ENCODE peak calls at places on chromosome 17, in eight cellular contexts. One of them, this sample, is unnamed.

GRCh38 chr17:33684714-33685113 is 391.6 kb upstream of the ASIC2 start:
- DNase-seq in AG09319: no peak
- DNase-seq in neural progenitor cell: no peak
- DNase-seq in Calu3: no peak
- DNase-seq in astrocyte of the spinal cord: no peak
- DNase-seq in foreskin fibroblast: no peak
- DNase-seq in psoas muscle: no peak
- DNase-seq in AG04450: no peak
- DNase-seq in this sample: no peak

GRCh38 chr17:80964859-80965580 is 26.6 kb upstream of the CHMP6 start:
- DNase-seq in AG09319: no peak
- DNase-seq in astrocyte of the spinal cord: no peak
- DNase-seq in neural progenitor cell: peak; percentile 57
- DNase-seq in Calu3: no peak
- DNase-seq in psoas muscle: no peak
- DNase-seq in foreskin fibroblast: no peak
- DNase-seq in AG04450: no peak
- DNase-seq in this sample: no peak

GRCh38 chr17:66406701-66407644 is 104.6 kb downstream of the PRKCA start:
- DNase-seq in psoas muscle: no peak
- DNase-seq in AG04450: no peak
- DNase-seq in AG09319: no peak
- DNase-seq in foreskin fibroblast: no peak
- DNase-seq in neural progenitor cell: no peak
- DNase-seq in astrocyte of the spinal cord: no peak
- DNase-seq in Calu3: no peak
- DNase-seq in this sample: no peak

GRCh38 chr17:66602659-66603363 is 232.1 kb upstream of the CACNG5 start:
- DNase-seq in Calu3: no peak
- DNase-seq in AG04450: no peak
- DNase-seq in psoas muscle: no peak
- DNase-seq in AG09319: no peak
- DNase-seq in astrocyte of the spinal cord: peak; percentile 56
- DNase-seq in foreskin fibroblast: peak; percentile 21
- DNase-seq in neural progenitor cell: no peak
- DNase-seq in this sample: peak; percentile 24

GRCh38 chr17:73199751-73200317 is 7.0 kb downstream of the COG1 start:
- DNase-seq in AG04450: no peak
- DNase-seq in Calu3: no peak
- DNase-seq in foreskin fibroblast: no peak
- DNase-seq in neural progenitor cell: no peak
- DNase-seq in AG09319: no peak
- DNase-seq in astrocyte of the spinal cord: no peak
- DNase-seq in psoas muscle: no peak
- DNase-seq in this sample: no peak

GRCh38 chr17:1713160-1713877 is 3.1 kb upstream of the TLCD2 start:
- DNase-seq in psoas muscle: no peak
- DNase-seq in foreskin fibroblast: no peak
- DNase-seq in astrocyte of the spinal cord: no peak
- DNase-seq in AG04450: no peak
- DNase-seq in AG09319: no peak
- DNase-seq in Calu3: no peak
- DNase-seq in neural progenitor cell: no peak
- DNase-seq in this sample: no peak

GRCh38 chr17:48127371-48128051 is 19.9 kb downstream of the SNX11 start:
- DNase-seq in AG09319: no peak
- DNase-seq in foreskin fibroblast: peak; percentile 21
- DNase-seq in neural progenitor cell: no peak
- DNase-seq in AG04450: no peak
- DNase-seq in Calu3: peak; percentile 79
- DNase-seq in astrocyte of the spinal cord: no peak
- DNase-seq in psoas muscle: no peak
- DNase-seq in this sample: peak; percentile 15

GRCh38 chr17:47850373-47850691 is 631 bp downstream of the SP6 start:
- DNase-seq in psoas muscle: no peak
- DNase-seq in neural progenitor cell: no peak
- DNase-seq in foreskin fibroblast: no peak
- DNase-seq in astrocyte of the spinal cord: no peak
- DNase-seq in AG09319: no peak
- DNase-seq in AG04450: no peak
- DNase-seq in Calu3: no peak
- DNase-seq in this sample: no peak

DNA sequence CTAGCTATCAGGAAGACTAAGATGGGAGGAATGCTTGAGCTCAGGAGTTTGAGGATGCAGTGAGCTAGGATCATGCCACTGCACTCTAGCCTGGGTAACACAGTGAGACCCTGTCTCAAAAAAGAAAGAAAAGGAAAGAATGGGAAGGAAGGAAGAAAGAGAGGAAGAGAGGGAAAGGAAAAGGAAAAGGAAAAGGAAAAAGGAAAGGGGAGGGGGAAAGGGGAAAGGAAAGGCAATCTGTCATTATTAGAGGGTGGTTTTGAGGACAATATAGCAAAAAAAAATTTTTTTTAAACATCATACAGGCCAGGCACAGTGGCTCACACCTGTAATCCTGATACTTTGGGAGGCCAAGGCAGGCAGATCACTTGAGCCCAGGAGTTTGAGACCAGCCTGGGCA is 20.4 kb downstream of the JUP start:
- DNase-seq in astrocyte of the spinal cord: no peak
- DNase-seq in neural progenitor cell: no peak
- DNase-seq in foreskin fibroblast: no peak
- DNase-seq in AG09319: no peak
- DNase-seq in Calu3: no peak
- DNase-seq in AG04450: no peak
- DNase-seq in psoas muscle: no peak
- DNase-seq in this sample: no peak
- TF ChIP-seq CTCF in astrocyte of the spinal cord: no peak
- TF ChIP-seq CTCF in neural progenitor cell: no peak
- TF ChIP-seq CTCF in foreskin fibroblast: no peak
- TF ChIP-seq CTCF in AG09319: no peak
- TF ChIP-seq CTCF in Calu3: no peak
- TF ChIP-seq CTCF in AG04450: no peak
- TF ChIP-seq CTCF in psoas muscle: no peak
- TF ChIP-seq CTCF in this sample: no peak

DNA sequence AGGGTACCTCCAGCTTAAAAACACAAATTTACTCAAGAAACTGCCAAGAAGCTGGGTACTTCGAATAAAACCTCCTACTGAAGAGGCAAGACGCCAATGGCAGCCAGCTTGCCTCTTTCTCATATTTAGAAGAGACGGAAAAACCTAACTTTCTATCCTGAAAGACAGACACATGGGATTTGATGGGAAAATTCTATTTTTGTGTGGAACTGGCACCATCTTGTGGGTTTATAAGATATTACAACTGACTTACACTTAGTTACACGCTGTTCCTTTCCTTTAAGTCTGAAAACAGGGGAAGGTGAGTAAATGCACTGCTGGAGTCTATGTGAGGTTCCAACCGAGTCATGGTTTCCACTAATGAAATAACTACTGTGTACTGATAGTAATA is 10.3 kb downstream of the ZNF18 start:
- DNase-seq in foreskin fibroblast: peak; percentile 26
- DNase-seq in astrocyte of the spinal cord: peak; percentile 69
- DNase-seq in AG04450: peak; percentile 13
- DNase-seq in psoas muscle: no peak
- DNase-seq in AG09319: no peak
- DNase-seq in neural progenitor cell: peak; percentile 56
- DNase-seq in Calu3: peak; percentile 3
- DNase-seq in this sample: peak; percentile 39
- TF ChIP-seq CTCF in foreskin fibroblast: peak; percentile 20
- TF ChIP-seq CTCF in astrocyte of the spinal cord: peak; percentile 45
- TF ChIP-seq CTCF in AG04450: peak; percentile 61
- TF ChIP-seq CTCF in psoas muscle: peak; percentile 59
- TF ChIP-seq CTCF in AG09319: peak; percentile 50
- TF ChIP-seq CTCF in neural progenitor cell: peak; percentile 70
- TF ChIP-seq CTCF in Calu3: no peak
- TF ChIP-seq CTCF in this sample: peak; percentile 82

GRCh38 chr17:36921131-36921851 is 16.0 kb upstream of the LHX1 start:
- DNase-seq in AG09319: no peak
- DNase-seq in AG04450: no peak
- DNase-seq in Calu3: peak; percentile 96
- DNase-seq in foreskin fibroblast: no peak
- DNase-seq in astrocyte of the spinal cord: peak; percentile 56
- DNase-seq in neural progenitor cell: peak; percentile 92
- DNase-seq in psoas muscle: no peak
- DNase-seq in this sample: peak; percentile 9
- TF ChIP-seq CTCF in AG09319: no peak
- TF ChIP-seq CTCF in AG04450: no peak
- TF ChIP-seq CTCF in Calu3: no peak
- TF ChIP-seq CTCF in foreskin fibroblast: no peak
- TF ChIP-seq CTCF in astrocyte of the spinal cord: no peak
- TF ChIP-seq CTCF in neural progenitor cell: no peak
- TF ChIP-seq CTCF in psoas muscle: no peak
- TF ChIP-seq CTCF in this sample: no peak

DNA sequence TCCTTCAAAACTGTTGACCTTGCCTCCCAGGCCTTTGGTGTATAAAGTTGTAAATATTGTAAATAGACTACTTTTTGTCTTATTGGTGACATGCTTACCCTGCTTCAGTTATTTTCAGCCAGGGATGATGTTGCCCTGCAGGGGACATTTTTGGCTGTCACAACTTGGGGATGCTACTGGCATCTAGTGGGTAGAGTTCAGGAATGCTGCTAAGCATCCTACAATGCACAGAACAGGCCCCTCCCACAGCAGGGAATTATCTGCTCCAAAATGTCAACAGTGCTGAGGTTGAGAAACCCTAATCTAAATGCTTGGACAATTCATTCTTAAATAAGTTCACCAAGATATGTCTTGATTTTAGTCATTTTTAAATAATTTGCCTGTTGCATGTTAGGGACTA is 459.8 kb downstream of the PMP22 start:
- DNase-seq in Calu3: no peak
- DNase-seq in foreskin fibroblast: peak; percentile 6
- DNase-seq in psoas muscle: no peak
- DNase-seq in astrocyte of the spinal cord: no peak
- DNase-seq in AG09319: no peak
- DNase-seq in AG04450: no peak
- DNase-seq in neural progenitor cell: peak; percentile 78
- DNase-seq in this sample: no peak
- TF ChIP-seq CTCF in Calu3: no peak
- TF ChIP-seq CTCF in foreskin fibroblast: no peak
- TF ChIP-seq CTCF in psoas muscle: no peak
- TF ChIP-seq CTCF in astrocyte of the spinal cord: no peak
- TF ChIP-seq CTCF in AG09319: no peak
- TF ChIP-seq CTCF in AG04450: no peak
- TF ChIP-seq CTCF in neural progenitor cell: peak; percentile 57
- TF ChIP-seq CTCF in this sample: no peak

DNA sequence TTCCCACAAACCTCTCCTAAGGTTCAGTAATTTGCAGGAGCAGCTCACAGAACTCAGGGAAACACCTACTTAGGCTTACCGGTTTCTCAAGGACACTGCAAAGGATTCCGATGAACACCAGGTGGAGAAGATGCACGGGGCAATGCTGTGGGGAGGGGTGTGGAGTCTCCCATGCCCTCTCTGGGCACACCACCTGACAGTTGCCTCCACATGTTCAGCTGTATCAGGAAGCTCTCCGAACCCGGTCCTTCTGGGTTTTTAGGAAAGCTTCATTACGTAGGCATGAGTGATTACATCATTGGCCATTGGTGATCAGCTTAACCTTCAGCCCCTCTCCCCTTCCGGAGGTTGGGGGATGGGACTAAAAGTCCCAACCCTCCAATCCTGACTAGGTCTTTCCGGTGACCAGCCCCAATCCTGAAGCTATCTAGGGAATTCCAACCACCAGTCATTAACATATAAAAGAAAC is 21.6 kb downstream of the C17orf58 start:
- DNase-seq in psoas muscle: no peak
- DNase-seq in AG09319: no peak
- DNase-seq in neural progenitor cell: peak; percentile 65
- DNase-seq in AG04450: no peak
- DNase-seq in astrocyte of the spinal cord: no peak
- DNase-seq in foreskin fibroblast: no peak
- DNase-seq in Calu3: no peak
- DNase-seq in this sample: no peak
- TF ChIP-seq CTCF in psoas muscle: no peak
- TF ChIP-seq CTCF in AG09319: no peak
- TF ChIP-seq CTCF in neural progenitor cell: no peak
- TF ChIP-seq CTCF in AG04450: no peak
- TF ChIP-seq CTCF in astrocyte of the spinal cord: no peak
- TF ChIP-seq CTCF in foreskin fibroblast: no peak
- TF ChIP-seq CTCF in Calu3: no peak
- TF ChIP-seq CTCF in this sample: no peak

GRCh38 chr17:21313320-21313719 is 28.8 kb downstream of the MAP2K3 start:
- DNase-seq in foreskin fibroblast: no peak
- DNase-seq in psoas muscle: peak; percentile 6
- DNase-seq in AG09319: no peak
- DNase-seq in Calu3: no peak
- DNase-seq in AG04450: no peak
- DNase-seq in neural progenitor cell: no peak
- DNase-seq in astrocyte of the spinal cord: no peak
- DNase-seq in this sample: no peak
- TF ChIP-seq CTCF in foreskin fibroblast: no peak
- TF ChIP-seq CTCF in psoas muscle: no peak
- TF ChIP-seq CTCF in AG09319: no peak
- TF ChIP-seq CTCF in Calu3: no peak
- TF ChIP-seq CTCF in AG04450: no peak
- TF ChIP-seq CTCF in neural progenitor cell: no peak
- TF ChIP-seq CTCF in astrocyte of the spinal cord: no peak
- TF ChIP-seq CTCF in this sample: no peak

DNA sequence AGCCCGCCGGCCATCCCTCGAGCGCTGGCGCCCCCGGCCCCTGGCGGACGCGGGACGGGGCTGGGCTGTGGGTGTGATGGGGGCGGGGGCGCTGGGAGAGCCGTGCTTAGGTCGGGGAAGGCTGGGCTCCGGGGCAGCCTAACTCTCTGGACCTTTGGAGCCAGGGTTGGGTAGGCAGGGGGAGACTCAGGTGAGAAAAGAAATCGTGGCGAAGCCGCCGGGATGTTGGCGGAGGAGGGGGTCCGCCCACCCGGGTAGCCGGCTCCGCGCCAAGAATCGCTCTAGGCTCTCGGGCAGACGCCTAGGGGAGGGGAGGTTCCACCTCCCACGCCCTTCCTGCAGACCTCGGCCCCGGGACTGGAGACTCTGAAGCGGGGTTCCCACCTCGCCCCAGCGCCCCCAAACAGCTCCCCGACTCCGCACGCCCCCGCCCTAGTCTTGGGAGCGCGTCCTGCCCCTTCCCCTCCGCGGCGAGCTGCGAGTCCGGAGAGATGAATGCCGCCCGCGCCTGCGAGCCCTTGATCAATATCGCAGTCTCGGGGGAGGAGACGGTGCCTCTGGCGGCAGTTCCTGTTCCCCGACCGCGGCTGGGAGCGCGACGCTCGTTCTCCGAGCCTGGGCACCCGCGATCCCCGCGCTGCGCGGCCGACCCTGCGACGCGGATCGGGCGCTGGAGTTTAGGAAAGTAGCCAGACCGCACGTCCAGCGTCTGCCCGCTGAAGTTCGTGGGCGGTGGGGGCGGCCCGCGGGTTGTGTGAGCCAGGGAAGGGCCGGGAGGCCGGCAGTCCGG is 658 bp downstream of the CRHR1 start:
- DNase-seq in astrocyte of the spinal cord: no peak
- DNase-seq in AG04450: no peak
- DNase-seq in neural progenitor cell: peak; percentile 79
- DNase-seq in foreskin fibroblast: no peak
- DNase-seq in AG09319: no peak
- DNase-seq in Calu3: peak; percentile 67
- DNase-seq in psoas muscle: peak; percentile 26
- DNase-seq in this sample: no peak
- TF ChIP-seq CTCF in astrocyte of the spinal cord: peak; percentile 3
- TF ChIP-seq CTCF in AG04450: no peak
- TF ChIP-seq CTCF in neural progenitor cell: no peak
- TF ChIP-seq CTCF in foreskin fibroblast: no peak
- TF ChIP-seq CTCF in AG09319: no peak
- TF ChIP-seq CTCF in Calu3: no peak
- TF ChIP-seq CTCF in psoas muscle: no peak
- TF ChIP-seq CTCF in this sample: no peak

This sample was measured in HFFc6.